ENCODE peak calls at places on chromosome 11, in nine cellular contexts. H, M, C, X, E, K, U, R and B are unnamed samples.

GRCh38 chr11:11580831-11581492 is 40.8 kb downstream of the GALNT18 start:
- DNase-seq in H (no peak), M (no peak), C (no peak), X (no peak), E (no peak), K (peak), U (no peak), R (peak), B (no peak)

GRCh38 chr11:124194696-124195418 is 11.7 kb downstream of the OR10D3 start:
- DNase-seq in H (no peak), M (peak), C (peak), X (peak), E (no peak), K (no peak), U (peak), R (no peak), B (no peak)

GRCh38 chr11:90204832-90205646 is 17.8 kb downstream of the CHORDC1 start:
- DNase-seq in H (no peak), M (peak), C (peak), X (peak), E (no peak), K (no peak), U (peak), R (no peak), B (no peak)

GRCh38 chr11:83175815-83176214 is 17.7 kb upstream of the ANKRD42 start:
- DNase-seq in H (no peak), M (peak), C (no peak), X (no peak), E (no peak), K (no peak), U (no peak), R (no peak), B (no peak)

GRCh38 chr11:2517386-2518064 is 72.7 kb downstream of the KCNQ1 start:
- DNase-seq in H (peak), M (no peak), C (no peak), X (no peak), E (peak), K (no peak), U (peak), R (peak), B (no peak)

GRCh38 chr11:70468256-70469230 is 70.2 kb downstream of the CTTN start:
- DNase-seq in H (no peak), M (no peak), C (no peak), X (no peak), E (no peak), K (no peak), U (no peak), R (no peak), B (no peak)

GRCh38 chr11:19498986-19499669 is 213.5 kb upstream of the NAV2 start:
- DNase-seq in H (no peak), M (no peak), C (peak), X (peak), E (no peak), K (no peak), U (no peak), R (no peak), B (no peak)

GRCh38 chr11:22555901-22556300 is 69.7 kb downstream of the FANCF start:
- DNase-seq in H (no peak), M (no peak), C (no peak), X (no peak), E (no peak), K (no peak), U (no peak), R (no peak), B (no peak)

GRCh38 chr11:11816511-11817319 is 25.1 kb upstream of the USP47 start:
- DNase-seq in H (no peak), M (peak), C (peak), X (no peak), E (no peak), K (no peak), U (no peak), R (no peak), B (no peak)

GRCh38 chr11:20873054-20873453 is 203.7 kb downstream of the NELL1 start:
- DNase-seq in H (no peak), M (no peak), C (no peak), X (no peak), E (no peak), K (no peak), U (peak), R (no peak), B (no peak)

GRCh38 chr11:9691865-9692264 is 28.0 kb downstream of the SWAP70 start:
- DNase-seq in H (no peak), M (peak), C (peak), X (no peak), E (no peak), K (no peak), U (no peak), R (no peak), B (no peak)

GRCh38 chr11:58776891-58777451 is 45.2 kb upstream of the GLYAT start:
- DNase-seq in H (no peak), M (no peak), C (no peak), X (no peak), E (no peak), K (no peak), U (no peak), R (no peak), B (no peak)

GRCh38 chr11:69215784-69216415 is 60.2 kb downstream of the SMIM38 start:
- DNase-seq in H (no peak), M (no peak), C (peak), X (no peak), E (no peak), K (no peak), U (no peak), R (no peak), B (no peak)
- H3K4me3 ChIP-seq in H (no peak), M (no peak), C (no peak), X (no peak), E (no peak), K (no peak), U (no peak), R (no peak), B (no peak)

GRCh38 chr11:64448599-64449380 is 89.8 kb downstream of the RPS6KA4 start:
- DNase-seq in H (peak), M (peak), C (peak), X (peak), E (no peak), K (peak), U (peak), R (peak), B (peak)

GRCh38 chr11:64449381-64450167 is 90.6 kb downstream of the RPS6KA4 start:
- DNase-seq in H (no peak), M (peak), C (peak), X (peak), E (no peak), K (peak), U (peak), R (peak), B (peak)

GRCh38 chr11:64445651-64446050 is 86.7 kb downstream of the RPS6KA4 start:
- DNase-seq in H (no peak), M (no peak), C (no peak), X (no peak), E (no peak), K (no peak), U (no peak), R (no peak), B (peak)

GRCh38 chr11:64450168-64450560 is 91.2 kb downstream of the RPS6KA4 start:
- DNase-seq in H (no peak), M (no peak), C (no peak), X (no peak), E (no peak), K (no peak), U (no peak), R (no peak), B (peak)

GRCh38 chr11:64447717-64448598 is 89.0 kb downstream of the RPS6KA4 start:
- DNase-seq in H (peak), M (no peak), C (peak), X (peak), E (no peak), K (peak), U (peak), R (peak), B (peak)
- H3K27ac ChIP-seq in H (no peak), M (no peak), C (no peak), X (no peak), E (peak), K (peak), U (peak), R (peak), B (peak)

GRCh38 chr11:6736495-6737121 is 35.2 kb downstream of the OR2AG2 start:
- DNase-seq in H (no peak), M (no peak), C (no peak), X (no peak), E (no peak), K (no peak), U (no peak), R (no peak), B (no peak)

GRCh38 chr11:6734616-6735015 is 37.2 kb downstream of the OR2AG2 start:
- DNase-seq in H (no peak), M (no peak), C (no peak), X (no peak), E (no peak), K (no peak), U (no peak), R (no peak), B (no peak)

GRCh38 chr11:6733326-6734030 is 38.3 kb downstream of the OR2AG2 start:
- DNase-seq in H (no peak), M (no peak), C (no peak), X (no peak), E (no peak), K (no peak), U (no peak), R (no peak), B (no peak)

GRCh38 chr11:6737872-6738466 is 33.8 kb downstream of the OR2AG2 start:
- DNase-seq in H (no peak), M (peak), C (peak), X (peak), E (no peak), K (peak), U (peak), R (no peak), B (no peak)

DNA sequence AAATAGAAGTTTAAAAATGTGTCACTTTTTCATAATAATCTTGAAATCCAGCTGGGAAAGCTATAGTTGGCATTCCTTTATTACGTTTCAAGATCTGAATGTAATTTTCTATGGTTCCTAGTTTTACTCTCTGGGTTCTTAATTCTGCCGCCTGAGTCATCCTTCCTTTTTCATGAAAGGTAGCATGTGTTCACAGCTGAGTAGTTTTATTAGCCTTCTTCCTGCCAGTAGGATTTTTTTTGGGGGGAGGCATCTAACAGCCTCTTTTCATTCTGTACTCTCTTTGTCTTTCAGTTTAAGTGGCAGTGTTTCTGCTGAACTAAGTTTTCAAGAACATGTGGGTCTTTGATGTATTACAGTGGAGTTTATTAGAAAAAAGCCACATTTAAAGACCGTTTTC is 36.5 kb downstream of the OR2AG2 start:
- DNase-seq in H (no peak), M (peak), C (no peak), X (no peak), E (no peak), K (no peak), U (no peak), R (no peak), B (no peak)
- H3K4me3 ChIP-seq in H (no peak), M (no peak), C (no peak), X (no peak), E (no peak), K (no peak), U (no peak), R (no peak), B (no peak)

GRCh38 chr11:125346565-125347260 is 149.4 kb downstream of the FEZ1 start:
- DNase-seq in H (no peak), M (no peak), C (no peak), X (no peak), E (no peak), K (no peak), U (no peak), R (no peak), B (no peak)

GRCh38 chr11:125348704-125349635 is 147.1 kb downstream of the FEZ1 start:
- DNase-seq in H (no peak), M (peak), C (peak), X (peak), E (no peak), K (peak), U (peak), R (peak), B (peak)

GRCh38 chr11:125350206-125351044 is 145.6 kb downstream of the FEZ1 start:
- DNase-seq in H (no peak), M (no peak), C (no peak), X (no peak), E (no peak), K (no peak), U (no peak), R (no peak), B (no peak)

GRCh38 chr11:125347261-125347585 is 148.8 kb downstream of the FEZ1 start:
- DNase-seq in H (no peak), M (no peak), C (no peak), X (no peak), E (no peak), K (no peak), U (no peak), R (no peak), B (no peak)

DNA sequence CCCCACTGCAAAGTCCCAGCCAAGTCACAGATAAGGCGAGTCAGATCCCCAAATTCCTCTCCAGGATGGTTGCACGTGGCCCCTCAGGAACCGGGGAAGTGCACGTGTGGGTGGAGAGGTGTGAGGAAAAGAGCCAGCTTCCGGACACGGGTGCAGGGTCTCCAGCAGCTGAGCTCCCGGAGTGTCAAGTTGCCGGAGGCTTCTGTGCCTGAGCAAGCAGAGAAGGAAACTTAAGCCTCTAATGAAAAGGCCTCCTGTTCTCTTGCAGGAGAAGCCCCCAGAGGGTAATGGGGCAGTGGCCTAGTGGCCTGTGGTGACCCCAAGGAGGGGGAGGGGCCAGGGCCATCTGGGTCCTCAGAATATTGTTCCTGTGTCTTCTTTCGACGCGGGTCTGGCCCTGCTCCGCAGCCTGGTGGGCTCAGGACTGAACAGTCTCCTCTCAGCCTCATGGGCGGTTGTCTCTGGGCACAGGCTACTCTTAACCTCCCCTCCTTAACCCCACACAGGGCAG is 147.9 kb downstream of the FEZ1 start:
- DNase-seq in H (no peak), M (no peak), C (no peak), X (no peak), E (no peak), K (no peak), U (no peak), R (no peak), B (no peak)
- H3K27ac ChIP-seq in H (no peak), M (no peak), C (no peak), X (no peak), E (no peak), K (no peak), U (no peak), R (no peak), B (no peak)

GRCh38 chr11:134223066-134223465 is 701 bp downstream of the NCAPD3 start:
- DNase-seq in H (no peak), M (peak), C (no peak), X (no peak), E (no peak), K (no peak), U (no peak), R (no peak), B (no peak)
- H3K4me3 ChIP-seq in H (peak), M (peak), C (peak), X (peak), E (peak), K (peak), U (no peak), R (peak), B (peak)

GRCh38 chr11:120376547-120377182 is 40.5 kb downstream of the ARHGEF12 start:
- DNase-seq in H (no peak), M (no peak), C (no peak), X (no peak), E (no peak), K (no peak), U (no peak), R (no peak), B (no peak)

GRCh38 chr11:120378474-120378873 is 42.3 kb downstream of the ARHGEF12 start:
- DNase-seq in H (no peak), M (no peak), C (no peak), X (no peak), E (no peak), K (no peak), U (no peak), R (no peak), B (no peak)

GRCh38 chr11:120372296-120372695 is 36.1 kb downstream of the ARHGEF12 start:
- DNase-seq in H (no peak), M (no peak), C (no peak), X (no peak), E (no peak), K (no peak), U (no peak), R (no peak), B (no peak)

DNA sequence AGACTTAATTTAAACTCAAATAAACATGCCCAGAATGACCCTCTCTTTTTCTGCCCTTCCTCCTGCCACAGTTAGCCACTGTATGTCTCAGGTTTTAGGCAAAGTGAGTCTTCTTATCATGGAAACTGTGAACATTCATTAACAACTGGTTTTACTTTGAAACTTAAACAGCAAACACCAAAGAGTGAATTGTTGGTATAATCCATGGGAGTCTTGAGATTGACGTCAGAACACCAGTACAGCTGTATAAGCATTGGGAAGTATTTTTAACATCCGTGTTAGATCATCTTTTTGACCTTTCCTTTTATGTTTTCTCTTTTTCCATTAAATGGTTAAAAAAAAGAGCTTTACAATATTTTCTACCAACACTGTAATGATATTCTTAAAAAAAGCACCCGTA is 38.9 kb downstream of the ARHGEF12 start:
- DNase-seq in H (no peak), M (peak), C (peak), X (peak), E (no peak), K (no peak), U (no peak), R (no peak), B (no peak)
- H3K27ac ChIP-seq in H (no peak), M (no peak), C (no peak), X (peak), E (no peak), K (peak), U (no peak), R (peak), B (no peak)

GRCh38 chr11:62012451-62013265 is 45.2 kb upstream of the FTH1 start:
- DNase-seq in H (peak), M (no peak), C (peak), X (peak), E (no peak), K (no peak), U (no peak), R (no peak), B (no peak)
- H3K4me3 ChIP-seq in H (no peak), M (no peak), C (no peak), X (no peak), E (no peak), K (no peak), U (no peak), R (no peak), B (no peak)

GRCh38 chr11:113240790-113241189 is 73.6 kb upstream of the TTC12 start:
- DNase-seq in H (no peak), M (no peak), C (no peak), X (no peak), E (no peak), K (no peak), U (no peak), R (no peak), B (no peak)
- H3K27ac ChIP-seq in H (no peak), M (no peak), C (no peak), X (no peak), E (no peak), K (no peak), U (no peak), R (no peak), B (no peak)

GRCh38 chr11:72239849-72240460 is 4.0 kb downstream of the PHOX2A start:
- DNase-seq in H (no peak), M (no peak), C (no peak), X (no peak), E (no peak), K (peak), U (peak), R (peak), B (peak)
- H3K4me3 ChIP-seq in H (peak), M (no peak), C (no peak), X (no peak), E (peak), K (peak), U (no peak), R (peak), B (peak)